ENCODE peak calls at places on chromosomes 1 and 21, in ten cellular contexts. One of them, this sample, is unnamed.

GRCh38 chr1:229068266-229069043 is 202.5 kb upstream of the RAB4A start:
- DNase-seq in effector memory CD4-positive, alpha-beta T cell: no peak
- DNase-seq in fibroblast of mammary gland: peak; percentile 44
- DNase-seq in mesendoderm: no peak
- DNase-seq in transverse colon: no peak
- DNase-seq in AG10803: no peak
- DNase-seq in ovary: no peak
- DNase-seq in dorsolateral prefrontal cortex: no peak
- DNase-seq in fibroblast of the aortic adventitia: peak; percentile 31
- DNase-seq in mesenchymal stem cell: peak; percentile 66
- DNase-seq in this sample: no peak

GRCh38 chr1:248691567-248692155 is 10.9 kb downstream of the OR14I1 start:
- DNase-seq in fibroblast of mammary gland: no peak
- DNase-seq in transverse colon: no peak
- DNase-seq in mesendoderm: no peak
- DNase-seq in AG10803: no peak
- DNase-seq in ovary: no peak
- DNase-seq in mesenchymal stem cell: no peak
- DNase-seq in dorsolateral prefrontal cortex: no peak
- DNase-seq in fibroblast of the aortic adventitia: no peak
- DNase-seq in effector memory CD4-positive, alpha-beta T cell: no peak
- DNase-seq in this sample: no peak

GRCh38 chr1:115983584-115983983 is 7.3 kb downstream of the SLC22A15 start:
- DNase-seq in mesenchymal stem cell: no peak
- DNase-seq in mesendoderm: no peak
- DNase-seq in ovary: no peak
- DNase-seq in AG10803: no peak
- DNase-seq in transverse colon: no peak
- DNase-seq in fibroblast of mammary gland: no peak
- DNase-seq in dorsolateral prefrontal cortex: no peak
- DNase-seq in effector memory CD4-positive, alpha-beta T cell: no peak
- DNase-seq in fibroblast of the aortic adventitia: no peak
- DNase-seq in this sample: no peak

GRCh38 chr1:117860906-117861610 is 68.4 kb downstream of the GDAP2 start:
- DNase-seq in fibroblast of mammary gland: peak; percentile 94
- DNase-seq in transverse colon: no peak
- DNase-seq in effector memory CD4-positive, alpha-beta T cell: no peak
- DNase-seq in ovary: no peak
- DNase-seq in mesendoderm: no peak
- DNase-seq in AG10803: peak; percentile 94
- DNase-seq in fibroblast of the aortic adventitia: peak; percentile 59
- DNase-seq in mesenchymal stem cell: peak; percentile 41
- DNase-seq in dorsolateral prefrontal cortex: peak; percentile 8
- DNase-seq in this sample: no peak

GRCh38 chr1:47725732-47726495 is 271.3 kb downstream of the TRABD2B start:
- DNase-seq in mesendoderm: peak; percentile 86
- DNase-seq in AG10803: peak; percentile 70
- DNase-seq in effector memory CD4-positive, alpha-beta T cell: peak; percentile 5
- DNase-seq in mesenchymal stem cell: peak; percentile 67
- DNase-seq in transverse colon: peak; percentile 90
- DNase-seq in dorsolateral prefrontal cortex: peak; percentile 73
- DNase-seq in ovary: peak; percentile 61
- DNase-seq in fibroblast of the aortic adventitia: peak; percentile 78
- DNase-seq in fibroblast of mammary gland: peak; percentile 71
- DNase-seq in this sample: peak; percentile 87

GRCh38 chr1:1347663-1348419 is 1.4 kb downstream of the DVL1 start:
- DNase-seq in dorsolateral prefrontal cortex: no peak
- DNase-seq in fibroblast of the aortic adventitia: no peak
- DNase-seq in mesendoderm: peak; percentile 71
- DNase-seq in fibroblast of mammary gland: no peak
- DNase-seq in ovary: no peak
- DNase-seq in mesenchymal stem cell: peak; percentile 48
- DNase-seq in AG10803: no peak
- DNase-seq in effector memory CD4-positive, alpha-beta T cell: no peak
- DNase-seq in transverse colon: peak; percentile 82
- DNase-seq in this sample: peak; percentile 79

GRCh38 chr1:153697873-153698647 is 19.6 kb downstream of the NPR1 start:
- DNase-seq in ovary: peak; percentile 82
- DNase-seq in fibroblast of mammary gland: peak; percentile 83
- DNase-seq in mesendoderm: peak; percentile 67
- DNase-seq in transverse colon: no peak
- DNase-seq in fibroblast of the aortic adventitia: peak; percentile 86
- DNase-seq in dorsolateral prefrontal cortex: no peak
- DNase-seq in effector memory CD4-positive, alpha-beta T cell: no peak
- DNase-seq in AG10803: no peak
- DNase-seq in mesenchymal stem cell: no peak
- DNase-seq in this sample: no peak

GRCh38 chr1:8629241-8630091 is 188.0 kb downstream of the RERE start:
- DNase-seq in fibroblast of mammary gland: peak; percentile 45
- DNase-seq in AG10803: peak; percentile 86
- DNase-seq in fibroblast of the aortic adventitia: peak; percentile 61
- DNase-seq in transverse colon: peak; percentile 25
- DNase-seq in dorsolateral prefrontal cortex: peak; percentile 53
- DNase-seq in mesenchymal stem cell: peak; percentile 77
- DNase-seq in mesendoderm: no peak
- DNase-seq in ovary: no peak
- DNase-seq in effector memory CD4-positive, alpha-beta T cell: no peak
- DNase-seq in this sample: no peak

GRCh38 chr21:15928196-15928595 is 198.4 kb downstream of the USP25 start:
- DNase-seq in mesendoderm: no peak
- DNase-seq in effector memory CD4-positive, alpha-beta T cell: no peak
- DNase-seq in transverse colon: no peak
- DNase-seq in fibroblast of mammary gland: no peak
- DNase-seq in mesenchymal stem cell: no peak
- DNase-seq in fibroblast of the aortic adventitia: no peak
- DNase-seq in AG10803: no peak
- DNase-seq in dorsolateral prefrontal cortex: peak; percentile 30
- DNase-seq in ovary: no peak
- DNase-seq in this sample: no peak

DNA sequence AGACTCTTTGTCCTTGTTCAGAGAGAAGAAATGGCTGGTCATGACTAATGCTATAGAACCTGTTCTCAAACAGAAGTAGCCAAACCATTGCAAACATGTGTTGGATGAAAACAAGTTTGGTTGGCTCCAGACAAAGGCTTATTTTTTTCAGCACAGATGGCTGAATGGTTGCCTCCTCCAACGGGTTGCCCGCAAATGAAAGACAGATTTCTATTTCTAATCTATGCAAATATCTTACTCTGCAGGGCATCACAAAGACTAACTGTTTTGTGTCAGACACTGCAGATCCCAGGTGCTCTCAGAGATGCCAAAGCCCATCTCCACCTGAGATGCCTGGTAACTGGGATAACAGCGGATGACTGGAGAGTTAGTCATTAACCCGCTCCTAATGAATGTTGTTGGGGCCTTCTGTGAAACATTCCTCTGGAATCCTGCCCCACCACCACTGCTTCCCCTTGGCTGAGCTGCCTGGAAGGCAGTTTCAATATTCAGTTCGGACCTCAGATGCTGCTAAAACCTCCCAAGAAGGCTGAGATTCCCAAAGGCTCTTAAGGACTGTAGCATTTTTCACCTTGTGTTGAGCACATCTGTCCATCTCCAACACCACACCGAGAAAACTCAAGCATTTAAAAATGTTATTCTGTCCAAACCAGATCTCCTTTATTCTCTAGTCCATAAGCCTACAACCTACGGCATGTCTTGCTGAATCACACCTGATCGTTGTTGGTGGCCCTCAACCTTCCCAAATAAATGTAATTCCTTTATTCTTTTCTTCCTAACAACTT is 104.4 kb downstream of the PTPN14 start:
- DNase-seq in effector memory CD4-positive, alpha-beta T cell: no peak
- DNase-seq in ovary: no peak
- DNase-seq in mesendoderm: peak; percentile 100
- DNase-seq in fibroblast of the aortic adventitia: peak; percentile 91
- DNase-seq in dorsolateral prefrontal cortex: no peak
- DNase-seq in mesenchymal stem cell: peak; percentile 93
- DNase-seq in fibroblast of mammary gland: peak; percentile 95
- DNase-seq in AG10803: peak; percentile 96
- DNase-seq in transverse colon: peak; percentile 11
- DNase-seq in this sample: peak; percentile 99
- H3K4me3 ChIP-seq in effector memory CD4-positive, alpha-beta T cell: no peak overlapping the region
- H3K4me3 ChIP-seq in ovary: no peak overlapping the region
- H3K4me3 ChIP-seq in mesendoderm: no peak overlapping the region
- H3K4me3 ChIP-seq in fibroblast of the aortic adventitia: peak overlapping the region; percentile 39
- H3K4me3 ChIP-seq in dorsolateral prefrontal cortex: no peak overlapping the region
- H3K4me3 ChIP-seq in mesenchymal stem cell: peak overlapping the region; percentile 59
- H3K4me3 ChIP-seq in fibroblast of mammary gland: no peak overlapping the region
- H3K4me3 ChIP-seq in AG10803: peak overlapping the region; percentile 3
- H3K4me3 ChIP-seq in transverse colon: no peak overlapping the region
- H3K4me3 ChIP-seq in this sample: peak overlapping the region; percentile 59

DNA sequence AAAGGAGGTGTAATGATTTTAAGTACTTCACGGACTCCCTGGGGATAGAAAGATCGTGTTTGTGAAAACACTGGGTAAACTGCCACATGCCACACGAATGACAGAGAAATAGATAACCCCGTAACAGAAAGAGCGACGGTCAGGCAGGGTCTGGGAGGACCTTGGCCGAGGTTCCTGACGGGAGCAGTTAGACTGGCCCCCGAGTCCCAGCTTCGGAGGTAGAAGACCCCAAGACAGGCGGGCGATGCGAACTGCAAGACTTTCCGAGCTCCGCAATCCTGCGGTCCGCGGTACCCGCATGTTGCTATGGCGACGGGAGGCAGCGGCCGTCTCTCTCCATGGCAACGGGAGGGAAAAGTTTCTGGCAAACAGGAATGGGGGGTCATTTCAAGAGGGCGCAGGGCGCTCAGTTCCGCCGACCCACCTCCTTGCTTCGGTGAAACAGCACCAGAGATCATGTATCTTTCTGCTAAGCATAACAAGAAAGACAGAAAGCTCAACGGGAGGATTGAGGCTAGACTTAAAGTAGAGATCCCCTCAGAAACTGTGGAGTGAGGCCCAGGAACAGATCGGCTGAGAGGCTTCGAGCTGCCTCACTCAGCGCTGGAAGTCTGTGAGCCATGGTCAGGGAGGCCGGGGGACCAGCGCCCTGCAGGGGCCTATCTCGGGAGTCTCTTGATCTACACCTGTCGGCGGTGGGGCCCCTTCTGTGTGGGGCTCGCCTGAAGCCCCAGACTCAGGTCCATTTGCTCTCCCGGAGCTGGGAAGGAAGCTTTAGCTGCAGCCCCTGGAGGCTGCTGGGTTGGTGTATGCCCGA is 685 bp upstream of the SYT6 start:
- DNase-seq in fibroblast of mammary gland: peak; percentile 18
- DNase-seq in mesendoderm: peak; percentile 69
- DNase-seq in effector memory CD4-positive, alpha-beta T cell: no peak
- DNase-seq in mesenchymal stem cell: peak; percentile 14
- DNase-seq in transverse colon: no peak
- DNase-seq in dorsolateral prefrontal cortex: peak; percentile 56
- DNase-seq in ovary: peak; percentile 36
- DNase-seq in fibroblast of the aortic adventitia: peak; percentile 13
- DNase-seq in AG10803: peak; percentile 9
- DNase-seq in this sample: no peak
- H3K4me3 ChIP-seq in fibroblast of mammary gland: no peak overlapping the region
- H3K4me3 ChIP-seq in mesendoderm: no peak overlapping the region
- H3K4me3 ChIP-seq in effector memory CD4-positive, alpha-beta T cell: peak overlapping the region; percentile 34
- H3K4me3 ChIP-seq in mesenchymal stem cell: peak overlapping the region; percentile 44
- H3K4me3 ChIP-seq in transverse colon: no peak overlapping the region
- H3K4me3 ChIP-seq in dorsolateral prefrontal cortex: peak overlapping the region; percentile 41
- H3K4me3 ChIP-seq in ovary: no peak overlapping the region
- H3K4me3 ChIP-seq in fibroblast of the aortic adventitia: no peak overlapping the region
- H3K4me3 ChIP-seq in AG10803: no peak overlapping the region
- H3K4me3 ChIP-seq in this sample: no peak overlapping the region

GRCh38 chr1:61338899-61339298 is 256.5 kb downstream of the NFIA start:
- DNase-seq in dorsolateral prefrontal cortex: no peak
- DNase-seq in effector memory CD4-positive, alpha-beta T cell: no peak
- DNase-seq in fibroblast of mammary gland: no peak
- DNase-seq in ovary: no peak
- DNase-seq in fibroblast of the aortic adventitia: no peak
- DNase-seq in transverse colon: no peak
- DNase-seq in AG10803: no peak
- DNase-seq in mesenchymal stem cell: no peak
- DNase-seq in mesendoderm: no peak
- DNase-seq in this sample: no peak

GRCh38 chr1:61334718-61335589 is 252.6 kb downstream of the NFIA start:
- DNase-seq in fibroblast of the aortic adventitia: peak; percentile 49
- DNase-seq in transverse colon: peak; percentile 13
- DNase-seq in dorsolateral prefrontal cortex: no peak
- DNase-seq in ovary: no peak
- DNase-seq in effector memory CD4-positive, alpha-beta T cell: no peak
- DNase-seq in fibroblast of mammary gland: peak; percentile 31
- DNase-seq in mesendoderm: no peak
- DNase-seq in AG10803: peak; percentile 3
- DNase-seq in mesenchymal stem cell: peak; percentile 19
- DNase-seq in this sample: no peak

GRCh38 chr1:61337037-61337436 is 254.7 kb downstream of the NFIA start:
- DNase-seq in fibroblast of mammary gland: peak; percentile 22
- DNase-seq in mesenchymal stem cell: no peak
- DNase-seq in fibroblast of the aortic adventitia: no peak
- DNase-seq in ovary: no peak
- DNase-seq in dorsolateral prefrontal cortex: no peak
- DNase-seq in mesendoderm: peak; percentile 48
- DNase-seq in effector memory CD4-positive, alpha-beta T cell: no peak
- DNase-seq in transverse colon: no peak
- DNase-seq in AG10803: no peak
- DNase-seq in this sample: peak; percentile 24

GRCh38 chr1:61337981-61338848 is 255.9 kb downstream of the NFIA start:
- DNase-seq in mesendoderm: peak; percentile 90
- DNase-seq in dorsolateral prefrontal cortex: peak; percentile 82
- DNase-seq in fibroblast of mammary gland: peak; percentile 88
- DNase-seq in AG10803: peak; percentile 85
- DNase-seq in transverse colon: peak; percentile 60
- DNase-seq in mesenchymal stem cell: peak; percentile 90
- DNase-seq in ovary: peak; percentile 50
- DNase-seq in fibroblast of the aortic adventitia: peak; percentile 88
- DNase-seq in effector memory CD4-positive, alpha-beta T cell: no peak
- DNase-seq in this sample: peak; percentile 96

GRCh38 chr1:61337471-61337870 is 255.1 kb downstream of the NFIA start:
- DNase-seq in dorsolateral prefrontal cortex: no peak
- DNase-seq in ovary: no peak
- DNase-seq in fibroblast of the aortic adventitia: peak; percentile 59
- DNase-seq in mesenchymal stem cell: peak; percentile 52
- DNase-seq in transverse colon: no peak
- DNase-seq in AG10803: peak; percentile 11
- DNase-seq in effector memory CD4-positive, alpha-beta T cell: no peak
- DNase-seq in fibroblast of mammary gland: no peak
- DNase-seq in mesendoderm: no peak
- DNase-seq in this sample: no peak
- H3K4me3 ChIP-seq in dorsolateral prefrontal cortex: peak overlapping the region; percentile 6
- H3K4me3 ChIP-seq in ovary: no peak overlapping the region
- H3K4me3 ChIP-seq in fibroblast of the aortic adventitia: peak overlapping the region; percentile 27
- H3K4me3 ChIP-seq in mesenchymal stem cell: peak overlapping the region; percentile 59
- H3K4me3 ChIP-seq in transverse colon: no peak overlapping the region
- H3K4me3 ChIP-seq in AG10803: peak overlapping the region; percentile 39
- H3K4me3 ChIP-seq in effector memory CD4-positive, alpha-beta T cell: no peak overlapping the region
- H3K4me3 ChIP-seq in fibroblast of mammary gland: no peak overlapping the region
- H3K4me3 ChIP-seq in mesendoderm: no peak overlapping the region
- H3K4me3 ChIP-seq in this sample: peak overlapping the region; percentile 66

DNA sequence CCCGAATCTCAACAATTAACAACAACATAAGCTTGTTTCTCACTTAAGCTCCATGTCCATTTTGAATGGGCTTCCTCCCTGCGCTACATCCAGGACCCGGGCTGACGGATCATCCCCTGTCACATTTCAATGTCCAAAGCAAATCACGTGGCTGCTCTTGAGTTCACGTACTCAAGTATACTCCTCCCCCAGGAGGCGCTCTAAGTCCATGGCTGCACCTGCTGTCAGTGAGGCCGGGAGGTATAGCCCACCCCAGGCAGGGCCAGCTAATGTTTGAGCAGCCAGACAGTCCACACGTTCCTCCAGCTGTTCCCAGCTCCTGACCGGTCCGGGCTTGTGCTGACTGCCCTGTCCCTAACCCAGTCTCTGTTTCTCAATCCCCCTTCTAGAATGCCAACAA is 220.8 kb downstream of the SLC35F3 start:
- DNase-seq in mesendoderm: peak; percentile 89
- DNase-seq in fibroblast of mammary gland: no peak
- DNase-seq in effector memory CD4-positive, alpha-beta T cell: no peak
- DNase-seq in mesenchymal stem cell: peak; percentile 12
- DNase-seq in fibroblast of the aortic adventitia: peak; percentile 7
- DNase-seq in ovary: no peak
- DNase-seq in AG10803: peak; percentile 21
- DNase-seq in dorsolateral prefrontal cortex: no peak
- DNase-seq in transverse colon: peak; percentile 10
- DNase-seq in this sample: peak; percentile 53
- H3K4me3 ChIP-seq in mesendoderm: no peak overlapping the region
- H3K4me3 ChIP-seq in fibroblast of mammary gland: no peak overlapping the region
- H3K4me3 ChIP-seq in effector memory CD4-positive, alpha-beta T cell: no peak overlapping the region
- H3K4me3 ChIP-seq in mesenchymal stem cell: no peak overlapping the region
- H3K4me3 ChIP-seq in fibroblast of the aortic adventitia: no peak overlapping the region
- H3K4me3 ChIP-seq in ovary: no peak overlapping the region
- H3K4me3 ChIP-seq in AG10803: no peak overlapping the region
- H3K4me3 ChIP-seq in dorsolateral prefrontal cortex: no peak overlapping the region
- H3K4me3 ChIP-seq in transverse colon: no peak overlapping the region
- H3K4me3 ChIP-seq in this sample: no peak overlapping the region